ENCODE peak calls at places on chromosomes 6 and 20, in eight cellular contexts. A is suprapubic skin, H is WERI-Rb-1, U is AG04450, N is omental fat pad, E is ovary, Q is GM13977, M is neural progenitor cell. D is an unnamed sample.

GRCh38 chr20:47117789-47118188 is 223.1 kb downstream of the EYA2 start:
- DNase-seq in E (no peak), M (no peak), H (no peak), A (no peak), U (peak; percentile 46), Q (no peak), N (no peak), D (no peak)

GRCh38 chr6:151609146-151609962 is 115.5 kb downstream of the CCDC170 start:
- DNase-seq in M (no peak), H (no peak), Q (no peak), U (no peak), N (no peak), E (peak; percentile 65), A (no peak), D (no peak)

GRCh38 chr6:82570083-82570482 is 206.5 kb downstream of the TPBG start:
- DNase-seq in N (no peak), A (no peak), H (no peak), Q (no peak), U (no peak), E (no peak), M (no peak), D (no peak)

GRCh38 chr6:35400901-35401311 is 51.2 kb upstream of the FANCE start:
- DNase-seq in Q (no peak), M (no peak), U (no peak), N (no peak), E (no peak), H (no peak), A (no peak), D (peak; percentile 100)

GRCh38 chr6:13228264-13229204 is 99.8 kb downstream of the TBC1D7 start:
- DNase-seq in A (no peak), M (no peak), E (no peak), N (no peak), U (no peak), Q (no peak), H (no peak), D (no peak)

GRCh38 chr20:53826597-53827291 is 233.1 kb upstream of the ZNF217 start:
- DNase-seq in H (no peak), M (no peak), U (no peak), E (no peak), N (no peak), A (no peak), Q (no peak), D (peak; percentile 29)

GRCh38 chr6:79570802-79571367 is 33.7 kb upstream of the LCA5 start:
- DNase-seq in E (no peak), H (no peak), M (no peak), N (no peak), A (no peak), U (no peak), Q (peak; percentile 34), D (peak; percentile 57)

GRCh38 chr6:26129656-26130055 is 42.4 kb downstream of the HFE start:
- DNase-seq in E (no peak), M (no peak), N (no peak), Q (no peak), H (no peak), U (no peak), A (no peak), D (no peak)

GRCh38 chr20:58650181-58650775 is 805 bp upstream of the STX16 start:
- DNase-seq in U (no peak), A (no peak), E (peak; percentile 59), H (peak; percentile 55), M (peak; percentile 55), N (no peak), Q (peak; percentile 83), D (no peak)

GRCh38 chr6:36853325-36853724 is 14.1 kb upstream of the CPNE5 start:
- DNase-seq in Q (no peak), E (peak; percentile 58), A (peak; percentile 60), M (no peak), U (peak; percentile 62), H (no peak), N (no peak), D (peak; percentile 84)

GRCh38 chr6:159842035-159842434 is 42.0 kb downstream of the PNLDC1 start:
- DNase-seq in E (no peak), A (no peak), Q (no peak), U (no peak), H (no peak), M (peak; percentile 28), N (no peak), D (no peak)

GRCh38 chr6:156160788-156161150 is 616.4 kb upstream of the ARID1B start:
- DNase-seq in N (no peak), H (no peak), A (no peak), U (no peak), M (no peak), Q (no peak), E (no peak), D (no peak)

GRCh38 chr20:17841751-17842191 is 126.8 kb downstream of the SNX5 start:
- DNase-seq in M (no peak), U (peak; percentile 60), A (no peak), N (no peak), H (no peak), Q (no peak), E (peak; percentile 73), D (no peak)

GRCh38 chr6:15752820-15753219 is 90.0 kb upstream of the DTNBP1 start:
- DNase-seq in Q (no peak), E (no peak), H (peak; percentile 50), U (no peak), M (peak; percentile 35), A (no peak), N (no peak), D (no peak)

GRCh38 chr20:30286157-30286556 is 971.3 kb upstream of the DEFB115 start:
- DNase-seq in U (no peak), A (no peak), Q (peak; percentile 0), N (no peak), H (no peak), E (no peak), M (no peak), D (no peak)

GRCh38 chr6:117976030-117976651 is 69.1 kb downstream of the SLC35F1 start:
- DNase-seq in H (peak; percentile 21), N (no peak), M (peak; percentile 82), U (peak; percentile 8), A (no peak), Q (peak; percentile 51), E (no peak), D (peak; percentile 63)

GRCh38 chr6:35370799-35371493 is 28.6 kb downstream of the PPARD start:
- DNase-seq in N (no peak), U (no peak), Q (no peak), E (no peak), A (no peak), H (no peak), M (no peak), D (no peak)

GRCh38 chr6:166939894-166940293 is 16.5 kb downstream of the RNASET2 start:
- DNase-seq in Q (no peak), A (no peak), E (no peak), M (no peak), N (no peak), U (no peak), H (no peak), D (no peak)

GRCh38 chr6:54618597-54618996 is 228.0 kb upstream of the FAM83B start:
- DNase-seq in E (no peak), A (no peak), M (no peak), Q (no peak), N (no peak), U (no peak), H (no peak), D (no peak)

GRCh38 chr6:168739381-168739780 is 298.4 kb downstream of the SMOC2 start:
- DNase-seq in N (no peak), Q (no peak), E (no peak), A (no peak), M (no peak), U (no peak), H (no peak), D (no peak)

GRCh38 chr6:168736039-168736438 is 295.1 kb downstream of the SMOC2 start:
- DNase-seq in H (no peak), U (no peak), E (no peak), Q (no peak), N (no peak), M (no peak), A (no peak), D (no peak)

GRCh38 chr6:168734523-168734922 is 293.5 kb downstream of the SMOC2 start:
- DNase-seq in Q (no peak), U (no peak), M (no peak), N (no peak), H (no peak), E (no peak), A (no peak), D (no peak)

GRCh38 chr6:168735268-168735949 is 294.4 kb downstream of the SMOC2 start:
- DNase-seq in H (no peak), Q (no peak), U (no peak), A (no peak), E (no peak), M (no peak), N (no peak), D (no peak)

GRCh38 chr6:168737481-168737880 is 296.5 kb downstream of the SMOC2 start:
- DNase-seq in M (no peak), E (no peak), H (no peak), N (no peak), Q (no peak), A (no peak), U (no peak), D (peak; percentile 15)
- TF ChIP-seq CTCF in M (no peak), E (no peak), H (no peak), N (no peak), Q (no peak), A (no peak), U (no peak), D (no peak)

GRCh38 chr6:25022140-25022553 is 86.4 kb upstream of the RIPOR2 start:
- DNase-seq in M (no peak), N (no peak), A (no peak), U (no peak), Q (no peak), H (no peak), E (no peak), D (peak; percentile 84)
- TF ChIP-seq CTCF in M (no peak), N (no peak), A (no peak), U (no peak), Q (no peak), H (no peak), E (no peak), D (no peak)

GRCh38 chr6:87472525-87473418 is at the start of gene SLC35A1:
- DNase-seq in U (peak; percentile 43), M (peak; percentile 87), H (peak; percentile 86), E (peak; percentile 84), Q (peak; percentile 90), A (peak; percentile 91), N (peak; percentile 57), D (peak; percentile 84)
- TF ChIP-seq CTCF in U (peak; percentile 20), M (no peak), H (no peak), E (peak; percentile 22), Q (no peak), A (peak; percentile 23), N (no peak), D (no peak)

DNA sequence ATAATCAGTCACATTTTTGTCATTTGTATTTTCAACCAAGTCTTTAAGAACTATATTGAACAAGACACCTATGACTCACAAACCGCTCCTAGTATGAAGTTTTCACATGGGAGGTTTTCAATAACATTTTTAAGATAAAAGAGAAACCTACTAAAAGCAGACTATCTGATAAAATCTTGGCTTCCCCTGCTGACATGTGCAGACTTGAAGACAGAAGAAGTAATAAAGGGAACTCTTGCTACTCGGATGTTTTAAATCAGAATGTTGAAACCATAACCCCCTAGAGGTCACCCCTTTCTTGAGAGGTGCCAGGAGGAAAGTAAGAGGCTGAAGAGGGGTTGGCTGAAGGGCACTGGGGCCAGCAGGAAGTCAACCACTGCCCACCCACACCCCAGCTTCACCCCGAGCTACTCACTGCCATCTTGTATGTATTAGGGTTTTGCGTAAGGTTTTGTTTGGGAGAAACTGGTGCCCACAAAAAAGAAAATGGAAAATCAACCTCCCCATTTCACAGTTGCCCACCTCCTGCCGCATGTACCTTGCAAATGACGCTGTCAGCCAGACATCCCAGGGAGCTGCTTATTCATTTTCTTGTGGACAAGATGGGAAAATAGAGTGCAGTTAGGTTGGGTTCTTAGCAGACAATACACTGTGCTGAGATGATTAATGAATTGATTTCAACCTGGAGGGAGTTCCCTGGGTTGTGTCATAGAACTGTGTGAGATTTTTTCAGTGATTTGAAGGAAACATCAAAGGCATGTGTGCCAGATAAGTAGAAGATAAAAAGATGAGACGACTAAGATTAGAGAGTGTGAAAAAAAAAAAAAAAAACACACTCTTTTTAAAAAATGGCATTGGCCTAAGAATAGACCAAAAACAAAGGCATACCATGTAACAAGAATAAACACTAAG is 83.2 kb upstream of the TAB2 start:
- DNase-seq in N (no peak), Q (no peak), H (no peak), U (no peak), M (no peak), E (no peak), A (no peak), D (peak; percentile 78)
- TF ChIP-seq CTCF in N (no peak), Q (no peak), H (no peak), U (no peak), M (no peak), E (no peak), A (no peak), D (no peak)

D was measured in epithelial cell of esophagus.